ENCODE peak calls at places on chromosomes 2 and 18, in eight cellular contexts. V is activated CD8-positive, alpha-beta memory T cell treated with anti-CD3 and anti-CD28 coated beads for 4 hours; U is stimulated activated CD8-positive, alpha-beta memory T cell treated with anti-CD3 and anti-CD28 coated beads, Interleukin-2, amount 100 ng/mL, for 48 hours; P is CD4-positive, alpha-beta T cell; Z is stimulated activated naive CD8-positive, alpha-beta T cell treated with anti-CD3 and anti-CD28 coated beads, Interleukin-15, Interleukin-2, amounts not matched to agents 100 U/mL and 50 U/mL, for 24 hours; L is heart right ventricle; A is tibial nerve; X is tibial artery. Q is an unnamed sample.

GRCh38 chr18:39057423-39058057 is 1491.9 kb upstream of the CELF4 start:
- DNase-seq in V (no peak), U (no peak), P (no peak), Z (no peak), L (no peak), A (no peak), X (no peak), Q (no peak)

GRCh38 chr2:72999729-73000725 is 71.5 kb downstream of the SFXN5 start:
- DNase-seq in V (no peak), U (no peak), P (no peak), Z (peak; percentile 5), L (no peak), A (no peak), X (no peak), Q (no peak)

GRCh38 chr2:184072470-184072869 is 525.9 kb upstream of the ZNF804A start:
- DNase-seq in V (no peak), U (no peak), P (no peak), Z (no peak), L (no peak), A (no peak), X (no peak), Q (no peak)

GRCh38 chr2:72959554-72959953 is 42.2 kb downstream of the EMX1 start:
- DNase-seq in V (no peak), U (no peak), P (no peak), Z (no peak), L (no peak), A (no peak), X (no peak), Q (no peak)

GRCh38 chr2:30807249-30807648 is at the start of gene CAPN13:
- DNase-seq in V (no peak), U (no peak), P (no peak), Z (no peak), L (no peak), A (no peak), X (no peak), Q (no peak)

GRCh38 chr2:1498176-1498575 is 84.9 kb downstream of the TPO start:
- DNase-seq in V (no peak), U (no peak), P (no peak), Z (no peak), L (no peak), A (no peak), X (no peak), Q (no peak)

GRCh38 chr18:45519881-45520280 is 95.4 kb upstream of the SLC14A2 start:
- DNase-seq in V (no peak), U (no peak), P (no peak), Z (no peak), L (no peak), A (no peak), X (no peak), Q (no peak)

GRCh38 chr2:239121600-239122012 is 273.7 kb downstream of the TWIST2 start:
- DNase-seq in V (no peak), U (no peak), P (no peak), Z (no peak), L (peak; percentile 46), A (no peak), X (no peak), Q (no peak)

GRCh38 chr18:24731981-24732380 is 271.5 kb downstream of the HRH4 start:
- DNase-seq in V (no peak), U (no peak), P (no peak), Z (no peak), L (no peak), A (no peak), X (no peak), Q (no peak)

GRCh38 chr2:109242222-109242653 is 113.2 kb downstream of the SH3RF3 start:
- DNase-seq in V (no peak), U (no peak), P (no peak), Z (no peak), L (peak; percentile 46), A (no peak), X (peak; percentile 59), Q (no peak)

GRCh38 chr2:10501980-10502802 is 54.1 kb upstream of the ODC1 start:
- DNase-seq in V (no peak), U (no peak), P (no peak), Z (no peak), L (no peak), A (no peak), X (no peak), Q (no peak)

GRCh38 chr2:172864182-172864581 is 128.5 kb downstream of the RAPGEF4 start:
- DNase-seq in V (no peak), U (peak; percentile 24), P (peak; percentile 10), Z (peak; percentile 70), L (peak; percentile 59), A (peak; percentile 56), X (peak; percentile 39), Q (peak; percentile 74)

GRCh38 chr2:99777656-99778290 is 288.0 kb upstream of the REV1 start:
- DNase-seq in V (no peak), U (no peak), P (no peak), Z (no peak), L (no peak), A (no peak), X (no peak), Q (no peak)

GRCh38 chr2:108119026-108119425 is 120.7 kb upstream of the SULT1C3 start:
- DNase-seq in V (no peak), U (no peak), P (no peak), Z (no peak), L (no peak), A (no peak), X (no peak), Q (no peak)

GRCh38 chr2:23449413-23449812 is 64.4 kb downstream of the KLHL29 start:
- DNase-seq in V (no peak), U (no peak), P (no peak), Z (no peak), L (no peak), A (no peak), X (no peak), Q (peak; percentile 61)

GRCh38 chr2:160317113-160318099 is 117.3 kb upstream of the ITGB6 start:
- DNase-seq in V (no peak), U (no peak), P (no peak), Z (no peak), L (no peak), A (no peak), X (no peak), Q (no peak)

GRCh38 chr2:85053802-85054201 is 79.4 kb upstream of the TCF7L1 start:
- DNase-seq in V (no peak), U (no peak), P (no peak), Z (no peak), L (no peak), A (no peak), X (no peak), Q (peak; percentile 36)

GRCh38 chr18:57043241-57043640 is 103.6 kb upstream of the BOD1L2 start:
- DNase-seq in V (no peak), U (no peak), P (no peak), Z (no peak), L (no peak), A (no peak), X (no peak), Q (no peak)

GRCh38 chr2:144515694-144516416 is 4.1 kb downstream of the ZEB2 start:
- DNase-seq in V (no peak), U (no peak), P (no peak), Z (peak; percentile 58), L (peak; percentile 59), A (peak; percentile 53), X (peak; percentile 52), Q (peak; percentile 81)

GRCh38 chr2:158967114-158967730 is 1.2 kb upstream of the TANC1 start:
- DNase-seq in V (no peak), U (no peak), P (no peak), Z (no peak), L (no peak), A (no peak), X (no peak), Q (peak; percentile 18)

GRCh38 chr2:111701266-111701665 is 182.7 kb downstream of the ANAPC1 start:
- DNase-seq in V (no peak), U (no peak), P (no peak), Z (no peak), L (no peak), A (no peak), X (peak; percentile 7), Q (no peak)

GRCh38 chr2:66805136-66805535 is 370.2 kb downstream of the MEIS1 start:
- DNase-seq in V (no peak), U (no peak), P (no peak), Z (no peak), L (no peak), A (no peak), X (no peak), Q (no peak)

GRCh38 chr2:207849443-207849842 is 79.7 kb upstream of the FZD5 start:
- DNase-seq in V (no peak), U (no peak), P (no peak), Z (no peak), L (no peak), A (no peak), X (no peak), Q (no peak)

GRCh38 chr2:134739879-134740301 is 21.1 kb upstream of the TMEM163 start:
- DNase-seq in V (no peak), U (no peak), P (no peak), Z (peak; percentile 18), L (no peak), A (peak; percentile 14), X (peak; percentile 42), Q (peak; percentile 66)

GRCh38 chr18:32530947-32531651 is 60.4 kb upstream of the GAREM1 start:
- DNase-seq in V (no peak), U (no peak), P (no peak), Z (no peak), L (no peak), A (no peak), X (no peak), Q (peak; percentile 78)

GRCh38 chr2:47404356-47404755 is 1.4 kb downstream of the MSH2 start:
- DNase-seq in V (no peak), U (no peak), P (no peak), Z (no peak), L (no peak), A (no peak), X (no peak), Q (peak; percentile 26)

GRCh38 chr2:208556954-208557601 is 150.5 kb downstream of the PTH2R start:
- DNase-seq in V (no peak), U (no peak), P (no peak), Z (no peak), L (no peak), A (no peak), X (no peak), Q (no peak)

Q was measured in NB4.